ENCODE peak calls at places on chromosome 1, in four cellular contexts. E is PC-3; J is CD8-positive, alpha-beta T cell; C is nephron progenitor cell. R is an unnamed sample.

GRCh38 chr1:3968851-3969250 is 68.8 kb upstream of the C1orf174 start:
- DNase-seq in C (peak), J (no peak), E (no peak), R (no peak)

GRCh38 chr1:161082996-161083742 is 6.2 kb downstream of the NECTIN4 start:
- DNase-seq in J (no peak), C (peak), E (peak), R (no peak)

GRCh38 chr1:36154765-36155559 is 998 bp upstream of the MAP7D1 start:
- DNase-seq in C (peak), E (no peak), J (no peak), R (peak)

GRCh38 chr1:205001101-205001620 is 41.9 kb upstream of the CNTN2 start:
- DNase-seq in J (no peak), E (no peak), C (no peak), R (no peak)

GRCh38 chr1:223737342-223737741 is 25.0 kb downstream of the CAPN2 start:
- DNase-seq in J (no peak), E (no peak), C (no peak), R (no peak)

GRCh38 chr1:41805771-41806471 is 112.8 kb downstream of the HIVEP3 start:
- DNase-seq in C (no peak), E (no peak), J (peak), R (no peak)

GRCh38 chr1:67801903-67802302 is 31.4 kb downstream of the GNG12 start:
- DNase-seq in E (no peak), J (no peak), C (no peak), R (no peak)

GRCh38 chr1:70487910-70488665 is 77.0 kb downstream of the CTH start:
- DNase-seq in C (peak), E (peak), J (no peak), R (peak)

GRCh38 chr1:147745271-147745670 is 15.1 kb downstream of the GJA5 start:
- DNase-seq in E (no peak), J (no peak), C (no peak), R (no peak)

GRCh38 chr1:244730153-244730933 is 77.4 kb downstream of the DESI2 start:
- DNase-seq in E (peak), C (peak), J (peak), R (peak)

GRCh38 chr1:100512803-100513352 is 25.1 kb upstream of the GPR88 start:
- DNase-seq in C (no peak), E (no peak), J (no peak), R (no peak)

GRCh38 chr1:30929944-30930525 is 21.5 kb upstream of the SDC3 start:
- DNase-seq in E (no peak), C (no peak), J (no peak), R (no peak)

GRCh38 chr1:45040297-45040696 is 28.2 kb downstream of the UROD start:
- DNase-seq in J (no peak), C (no peak), E (no peak), R (no peak)

GRCh38 chr1:70041317-70042045 is 163.9 kb downstream of the LRRC40 start:
- DNase-seq in C (no peak), J (no peak), E (no peak), R (no peak)

GRCh38 chr1:202135221-202135721 is 9.3 kb downstream of the ARL8A start:
- DNase-seq in C (peak), E (peak), J (peak), R (peak)

DNA sequence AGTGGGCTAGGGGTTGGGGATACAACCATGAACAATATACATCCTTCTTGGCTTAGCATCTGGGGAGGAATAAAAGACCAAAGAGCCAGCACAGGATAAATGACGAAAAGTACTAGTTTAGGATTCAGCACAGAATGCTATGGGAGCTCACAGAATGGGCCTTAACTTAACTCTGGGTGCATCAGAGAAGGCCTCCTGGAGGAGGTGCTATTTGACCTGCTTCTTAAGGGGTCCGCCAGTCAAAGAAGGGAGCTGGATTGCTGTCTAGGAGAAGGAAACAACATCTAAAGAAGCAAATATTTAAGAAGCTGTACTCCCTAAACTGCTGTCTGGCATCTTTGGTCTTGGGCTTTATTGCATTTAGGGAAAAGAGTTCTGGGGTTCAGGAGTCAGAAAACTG is 175.8 kb upstream of the PLXNA2 start:
- DNase-seq in E (no peak), C (no peak), J (no peak), R (no peak)
- TF ChIP-seq CTCF in E (no peak), C (no peak), J (no peak), R (no peak)

GRCh38 chr1:105608713-105609112 is 1447.8 kb upstream of the PRMT6 start:
- DNase-seq in C (no peak), J (no peak), E (peak), R (no peak)
- TF ChIP-seq CTCF in C (no peak), J (no peak), E (peak), R (peak)

DNA sequence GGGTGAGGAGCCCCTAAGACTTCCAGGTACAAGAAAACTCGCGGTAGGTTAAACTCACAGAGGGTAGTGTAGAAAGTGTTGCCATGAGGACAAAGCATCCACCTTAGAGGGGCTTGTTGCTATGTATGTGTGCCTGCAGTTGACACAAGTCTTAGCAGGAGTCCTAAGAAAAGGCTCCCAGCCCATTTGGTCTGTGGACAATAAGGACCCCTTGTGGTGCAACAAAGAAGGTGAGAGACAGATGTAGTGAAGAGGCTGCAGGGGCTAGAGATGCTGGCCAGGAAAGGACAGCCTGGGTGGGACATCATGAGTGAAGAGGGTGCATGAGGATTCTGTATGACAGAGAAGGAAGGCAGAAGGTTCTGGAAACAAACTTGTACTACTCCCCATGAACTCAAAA is 36.3 kb upstream of the IL10 start:
- DNase-seq in C (no peak), E (peak), J (peak), R (no peak)
- TF ChIP-seq CTCF in C (peak), E (peak), J (peak), R (peak)

GRCh38 chr1:156893048-156893953 is at the start of gene PEAR1:
- DNase-seq in C (peak), E (no peak), J (no peak), R (peak)
- TF ChIP-seq CTCF in C (peak), E (no peak), J (no peak), R (no peak)

DNA sequence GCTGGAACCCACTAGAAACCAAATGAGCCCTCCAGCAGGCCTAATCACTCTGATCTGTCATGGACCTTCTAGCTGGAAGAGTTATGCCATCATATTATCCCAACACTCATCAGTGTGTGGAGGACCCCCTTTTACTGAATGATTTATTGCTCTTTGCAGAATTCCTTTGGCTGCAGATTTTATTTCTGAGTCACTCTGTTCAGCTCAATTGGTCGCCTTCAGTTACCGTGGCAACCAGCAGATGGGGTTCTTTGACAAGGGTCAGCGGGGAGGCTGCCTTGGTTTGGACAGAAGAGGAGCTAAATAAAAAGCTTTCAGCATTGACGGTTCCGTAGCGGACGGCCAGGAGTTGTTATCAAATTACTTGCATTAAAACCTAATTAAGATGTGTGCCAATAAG is 220.1 kb downstream of the SDCCAG8 start:
- DNase-seq in C (peak), J (no peak), E (peak), R (peak)
- TF ChIP-seq CTCF in C (peak), J (no peak), E (peak), R (no peak)

GRCh38 chr1:107949467-107950253 is 15.3 kb downstream of the VAV3 start:
- DNase-seq in C (no peak), J (no peak), E (no peak), R (no peak)
- TF ChIP-seq CTCF in C (no peak), J (no peak), E (no peak), R (no peak)

GRCh38 chr1:7220007-7220406 is 434.8 kb downstream of the CAMTA1 start:
- DNase-seq in C (no peak), E (no peak), J (peak), R (no peak)

GRCh38 chr1:7220712-7221252 is 435.5 kb downstream of the CAMTA1 start:
- DNase-seq in J (peak), E (no peak), C (no peak), R (no peak)

GRCh38 chr1:7222616-7223015 is 437.4 kb downstream of the CAMTA1 start:
- DNase-seq in E (no peak), C (no peak), J (no peak), R (no peak)

GRCh38 chr1:7221823-7222462 is 436.7 kb downstream of the CAMTA1 start:
- DNase-seq in C (no peak), J (no peak), E (no peak), R (no peak)

DNA sequence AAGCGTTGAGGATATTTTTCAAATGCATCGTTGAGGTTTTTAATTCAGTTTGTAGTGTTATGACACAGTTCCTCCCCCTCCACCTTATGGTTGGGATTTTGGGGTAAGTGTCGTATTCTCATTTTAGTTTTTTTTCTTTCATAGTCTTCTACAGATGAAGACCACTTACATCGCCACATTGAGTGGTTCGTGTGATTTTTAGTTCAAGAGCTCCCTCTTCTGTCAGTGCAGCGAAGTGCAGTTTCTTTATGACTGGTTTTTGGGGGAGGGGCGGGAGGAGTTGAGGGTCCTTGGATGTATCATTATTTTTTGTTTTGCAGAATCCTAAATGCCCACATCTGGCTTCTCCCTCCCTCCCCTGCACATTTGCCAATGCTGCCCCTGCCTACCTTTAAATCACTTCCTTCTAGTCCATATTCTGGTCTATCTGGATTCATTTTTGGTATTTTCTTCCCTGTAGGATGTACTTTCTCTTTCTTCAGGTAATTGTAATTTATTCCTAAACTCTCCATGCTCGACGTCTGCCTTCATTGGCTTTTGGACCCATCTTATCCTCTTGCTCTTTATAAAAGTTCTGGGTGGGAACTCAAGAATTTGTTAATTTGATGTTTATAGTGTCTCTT is 433.1 kb downstream of the CAMTA1 start:
- DNase-seq in C (peak), J (peak), E (peak), R (peak)
- TF ChIP-seq CTCF in C (peak), J (no peak), E (peak), R (peak)

R was measured in neural crest cell.